ENCODE peak calls at places on chromosomes 7 and 10, in six cellular contexts. H is upper lobe of left lung, C is HepG2, I is K562, R is A549, B is GM12878. L is an unnamed sample.

GRCh38 chr10:72353028-72353962 is 1.4 kb downstream of the DNAJB12 start:
- ATAC-seq in H (no peak), C (peak), I (peak), R (peak), B (no peak), L (no peak)

GRCh38 chr7:120955577-120956149 is 5.1 kb downstream of the ING3 start:
- ATAC-seq in H (no peak), C (no peak), I (no peak), R (no peak), B (peak), L (no peak)

GRCh38 chr10:118278649-118279048 is 63.5 kb downstream of the FAM204A start:
- ATAC-seq in H (no peak), C (no peak), I (no peak), R (no peak), B (no peak), L (no peak)

GRCh38 chr7:27122075-27122910 is 8.3 kb downstream of the HOXA4 start:
- ATAC-seq in H (no peak), C (peak), I (no peak), R (peak), B (no peak), L (no peak)

GRCh38 chr10:61793760-61794713 is 107.5 kb upstream of the ARID5B start:
- ATAC-seq in H (no peak), C (no peak), I (no peak), R (no peak), B (no peak), L (no peak)

GRCh38 chr10:3954615-3955014 is 169.6 kb upstream of the KLF6 start:
- ATAC-seq in H (no peak), C (no peak), I (no peak), R (no peak), B (no peak), L (no peak)

GRCh38 chr10:85666106-85666505 is 700.5 kb downstream of the GRID1 start:
- ATAC-seq in H (no peak), C (no peak), I (no peak), R (no peak), B (peak), L (no peak)

GRCh38 chr7:138285129-138285528 is 174.9 kb upstream of the TRIM24 start:
- ATAC-seq in H (no peak), C (no peak), I (no peak), R (no peak), B (no peak), L (no peak)

GRCh38 chr7:122556873-122557542 is 141.9 kb downstream of the RNF133 start:
- ATAC-seq in H (no peak), C (no peak), I (no peak), R (no peak), B (no peak), L (no peak)

GRCh38 chr10:32155075-32155516 is 98.9 kb upstream of the KIF5B start:
- ATAC-seq in H (no peak), C (peak), I (no peak), R (no peak), B (no peak), L (no peak)

GRCh38 chr10:26983156-26983555 is 117.1 kb downstream of the ANKRD26 start:
- ATAC-seq in H (no peak), C (no peak), I (no peak), R (no peak), B (no peak), L (no peak)

GRCh38 chr10:51162002-51162401 is 87.7 kb downstream of the PRKG1 start:
- ATAC-seq in H (no peak), C (no peak), I (no peak), R (no peak), B (no peak), L (no peak)

GRCh38 chr7:159149488-159149887 is 4.8 kb upstream of the VIPR2 start:
- ATAC-seq in H (no peak), C (no peak), I (no peak), R (no peak), B (no peak), L (no peak)

GRCh38 chr10:85787393-85787792 is 579.2 kb downstream of the GRID1 start:
- ATAC-seq in H (no peak), C (no peak), I (no peak), R (no peak), B (no peak), L (no peak)

GRCh38 chr7:47266799-47267198 is 315.1 kb downstream of the TNS3 start:
- ATAC-seq in H (peak), C (peak), I (peak), R (peak), B (no peak), L (no peak)

GRCh38 chr7:26525413-26526287 is 234.0 kb downstream of the SNX10 start:
- ATAC-seq in H (no peak), C (no peak), I (no peak), R (no peak), B (peak), L (no peak)

GRCh38 chr7:151078233-151079040 is 2.2 kb downstream of the FASTK start:
- ATAC-seq in H (no peak), C (no peak), I (no peak), R (no peak), B (no peak), L (no peak)

GRCh38 chr10:96753956-96754355 is 33.6 kb upstream of the PIK3AP1 start:
- ATAC-seq in H (no peak), C (no peak), I (no peak), R (no peak), B (no peak), L (no peak)

GRCh38 chr7:121138262-121138933 is 149.9 kb downstream of the CPED1 start:
- ATAC-seq in H (no peak), C (no peak), I (peak), R (no peak), B (peak), L (no peak)

GRCh38 chr7:74097937-74098614 is 14.5 kb downstream of the LIMK1 start:
- ATAC-seq in H (no peak), C (no peak), I (no peak), R (no peak), B (no peak), L (peak)

GRCh38 chr7:65983965-65984654 is 2.1 kb upstream of the GUSB start:
- ATAC-seq in H (no peak), C (no peak), I (no peak), R (peak), B (no peak), L (no peak)

GRCh38 chr10:124612611-124613498 is 131.3 kb downstream of the FAM53B start:
- ATAC-seq in H (peak), C (peak), I (peak), R (peak), B (peak), L (peak)

GRCh38 chr7:27188666-27189559 is 3.9 kb upstream of the HOXA11 start:
- ATAC-seq in H (no peak), C (no peak), I (no peak), R (no peak), B (no peak), L (no peak)

GRCh38 chr7:123715793-123716192 is 33.0 kb downstream of the WASL start:
- ATAC-seq in H (no peak), C (no peak), I (no peak), R (no peak), B (no peak), L (no peak)

GRCh38 chr10:108070789-108071188 is 906.3 kb upstream of the SORCS1 start:
- ATAC-seq in H (no peak), C (no peak), I (no peak), R (no peak), B (no peak), L (no peak)

GRCh38 chr7:30896783-30897617 is 14.7 kb upstream of the AQP1 start:
- ATAC-seq in H (peak), C (peak), I (peak), R (peak), B (no peak), L (no peak)

GRCh38 chr7:111126987-111127386 is 36.1 kb downstream of the LRRN3 start:
- ATAC-seq in H (no peak), C (no peak), I (peak), R (peak), B (no peak), L (no peak)

GRCh38 chr7:50317697-50318640 is 13.5 kb downstream of the IKZF1 start:
- ATAC-seq in H (no peak), C (no peak), I (no peak), R (no peak), B (no peak), L (no peak)

GRCh38 chr7:42959549-42959948 is 27.4 kb downstream of the MRPL32 start:
- ATAC-seq in H (no peak), C (no peak), I (no peak), R (no peak), B (no peak), L (no peak)

GRCh38 chr10:127424594-127425264 is 124.4 kb upstream of the NPS start:
- ATAC-seq in H (peak), C (no peak), I (no peak), R (no peak), B (no peak), L (peak)

GRCh38 chr7:82965088-82966036 is 197.3 kb downstream of the PCLO start:
- ATAC-seq in H (no peak), C (no peak), I (no peak), R (no peak), B (no peak), L (no peak)

GRCh38 chr10:52895066-52895465 is 122.5 kb upstream of the MBL2 start:
- ATAC-seq in H (no peak), C (no peak), I (no peak), R (no peak), B (no peak), L (no peak)

GRCh38 chr10:52890281-52890680 is 117.7 kb upstream of the MBL2 start:
- ATAC-seq in H (peak), C (no peak), I (no peak), R (no peak), B (no peak), L (no peak)

GRCh38 chr10:52883996-52884871 is 111.7 kb upstream of the MBL2 start:
- ATAC-seq in H (peak), C (peak), I (peak), R (peak), B (peak), L (no peak)

GRCh38 chr10:52889611-52890010 is 117.0 kb upstream of the MBL2 start:
- ATAC-seq in H (no peak), C (no peak), I (no peak), R (no peak), B (no peak), L (no peak)
- TF ChIP-seq CTCF in H (no peak), C (no peak), I (no peak), R (no peak), B (no peak), L (no peak)

DNA sequence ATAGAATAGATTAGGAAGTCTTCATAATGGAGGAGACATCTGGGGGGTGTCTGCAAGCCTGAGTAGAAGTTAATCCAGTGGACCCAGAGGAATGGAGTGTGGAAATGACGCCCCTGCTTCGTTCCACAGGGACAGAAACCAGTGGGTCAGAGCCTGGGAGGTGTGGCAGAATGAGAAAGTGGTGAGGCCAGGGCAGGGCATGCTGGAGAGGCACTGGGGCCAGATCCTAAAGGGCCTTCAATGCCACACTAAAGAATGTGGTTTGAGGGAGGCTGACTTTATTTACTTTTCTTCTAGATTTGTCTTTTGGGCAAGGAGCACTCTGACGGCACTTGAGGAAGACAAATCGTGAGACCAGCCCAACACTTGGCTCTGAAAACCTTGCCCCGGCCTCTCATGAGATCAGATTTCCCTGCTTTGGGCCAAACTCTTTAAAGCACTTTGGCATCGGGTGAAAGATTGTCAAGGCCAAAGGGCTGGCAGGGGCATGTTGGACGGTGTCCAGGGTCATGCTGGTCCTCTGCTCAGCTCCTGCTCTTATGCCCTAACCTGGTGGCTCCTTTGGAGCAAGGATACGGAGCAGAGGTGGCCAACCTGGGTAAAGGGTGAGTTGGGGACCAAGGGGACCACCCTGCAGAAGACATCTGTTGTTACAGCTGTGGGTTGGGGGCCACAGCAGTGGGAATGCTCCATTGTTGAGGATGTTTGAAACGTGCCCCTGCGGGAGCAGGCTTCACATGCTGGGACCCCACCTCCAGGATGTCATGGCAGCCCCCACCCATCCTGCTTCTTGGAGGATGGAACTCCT is 157.0 kb upstream of the ZMIZ1 start:
- ATAC-seq in H (peak), C (no peak), I (no peak), R (no peak), B (no peak), L (no peak)
- TF ChIP-seq EP300 in H (no peak), C (no peak), I (no peak), R (no peak), B (no peak), L (no peak)

DNA sequence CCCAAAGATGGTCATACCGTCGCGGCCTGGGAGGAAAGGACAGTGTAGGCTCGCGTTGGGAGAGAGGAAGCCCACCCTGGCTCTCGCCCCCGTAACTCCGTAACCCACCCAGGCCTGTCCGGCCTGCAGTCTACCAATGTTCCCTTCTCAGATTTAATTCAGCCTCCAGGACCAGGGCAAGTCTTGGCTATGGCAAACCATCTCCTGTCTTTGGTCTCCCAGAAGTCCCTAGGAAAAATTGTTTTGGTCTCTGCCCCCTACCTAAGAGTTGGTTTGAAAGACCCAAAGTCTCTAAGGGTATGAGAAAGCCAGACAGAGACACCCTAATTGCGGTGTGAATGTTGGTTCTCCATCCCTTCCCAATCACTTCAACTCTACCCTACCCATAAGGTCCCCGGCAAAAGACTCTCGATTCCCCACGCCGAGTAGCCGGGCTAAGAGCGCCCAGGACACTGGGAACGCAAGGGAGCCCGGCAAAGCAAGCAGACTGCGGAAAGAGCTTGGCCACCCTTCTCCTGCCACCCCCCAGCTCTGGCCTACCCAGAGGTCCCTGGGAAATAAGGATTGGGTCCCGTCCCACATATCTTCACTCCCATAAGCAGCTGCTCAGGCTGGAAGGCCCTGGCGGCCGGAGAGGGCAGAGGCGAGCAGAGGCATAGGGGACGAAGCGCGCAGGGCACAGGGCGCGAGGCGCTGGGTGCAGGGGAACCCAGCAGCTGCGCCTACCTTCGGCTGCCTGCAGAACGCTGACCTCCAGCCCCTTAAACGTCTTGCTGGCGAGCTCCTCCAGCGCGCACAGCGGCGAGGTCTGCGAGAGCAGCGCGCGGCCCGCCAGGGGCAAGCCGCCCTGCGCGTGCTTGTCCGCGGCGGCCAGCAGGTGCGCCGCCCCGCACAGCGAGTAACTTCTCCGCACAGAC is 1.2 kb downstream of the LBX1 start:
- ATAC-seq in H (no peak), C (no peak), I (no peak), R (peak), B (no peak), L (no peak)
- TF ChIP-seq POLR2A in H (no peak), C (no peak), I (no peak), R (no peak), B (no peak), L (no peak)

DNA sequence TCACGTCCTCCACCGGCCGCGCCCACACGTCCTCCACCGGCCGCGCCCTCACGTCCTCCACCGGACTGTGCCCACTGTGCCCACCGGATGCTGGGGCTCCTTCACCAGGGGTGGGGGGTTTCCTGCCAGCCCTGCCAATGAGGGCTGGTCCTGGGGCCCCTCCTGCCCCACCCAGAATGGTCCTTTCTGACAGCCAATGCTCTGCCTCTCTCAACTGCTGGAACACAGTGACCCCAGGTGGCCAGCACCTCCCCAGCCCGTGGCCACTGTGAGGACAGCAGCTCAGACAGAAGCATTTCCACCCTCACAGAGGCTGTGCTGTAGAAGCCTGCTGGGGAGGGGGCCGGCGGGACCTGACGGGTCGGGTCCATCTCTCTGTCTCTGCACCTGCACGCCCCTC is 90.1 kb upstream of the DNAAF5 start:
- ATAC-seq in H (peak), C (peak), I (peak), R (peak), B (no peak), L (no peak)
- TF ChIP-seq CTCF in H (peak), C (peak), I (peak), R (peak), B (peak), L (no peak)

GRCh38 chr10:78768882-78769281 is 299.9 kb upstream of the ZMIZ1 start:
- ATAC-seq in H (no peak), C (no peak), I (no peak), R (no peak), B (no peak), L (no peak)
- TF ChIP-seq EP300 in H (no peak), C (no peak), I (no peak), R (no peak), B (no peak), L (no peak)

DNA sequence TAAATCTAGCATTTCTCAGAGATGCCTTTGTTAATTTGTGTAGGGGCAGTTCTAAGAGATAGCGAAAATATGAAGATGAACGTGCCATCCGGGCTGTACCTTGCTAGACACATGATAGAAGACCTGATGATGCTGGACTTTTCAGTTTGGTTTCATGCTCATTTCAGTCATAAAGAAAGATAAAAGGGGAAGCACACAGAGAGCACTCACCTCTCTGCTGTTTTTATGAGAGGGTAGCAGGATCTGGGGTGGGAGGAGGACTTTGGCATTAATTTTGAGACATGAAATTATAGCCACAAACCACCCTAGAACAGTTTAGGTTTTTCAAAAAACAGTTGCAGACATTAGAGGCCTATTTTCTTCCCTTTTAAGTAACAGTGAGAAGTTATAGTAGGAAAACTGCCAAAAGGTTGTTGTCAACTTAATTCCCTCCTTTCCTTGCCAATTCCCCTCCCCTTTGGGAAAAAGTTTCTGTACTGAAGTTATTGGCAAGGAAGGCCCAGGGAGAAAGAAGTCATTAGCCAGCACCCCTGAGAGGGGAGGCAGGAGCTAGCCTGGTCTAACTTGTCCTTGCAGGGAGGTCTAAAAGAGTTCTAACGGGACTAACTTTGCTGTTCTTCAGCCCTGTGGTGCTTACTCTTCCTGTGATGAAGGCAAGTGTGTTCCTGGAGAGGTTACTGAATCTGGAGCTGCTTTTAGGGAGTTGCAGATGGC is 2.7 kb downstream of the ST7 start:
- ATAC-seq in H (no peak), C (no peak), I (peak), R (no peak), B (peak), L (no peak)
- TF ChIP-seq POLR2A in H (no peak), C (no peak), I (no peak), R (no peak), B (no peak), L (no peak)

GRCh38 chr7:5093948-5094347 is 48.3 kb downstream of the RBAK start:
- ATAC-seq in H (no peak), C (no peak), I (no peak), R (no peak), B (no peak), L (no peak)
- TF ChIP-seq CTCF in H (no peak), C (no peak), I (no peak), R (no peak), B (no peak), L (no peak)

GRCh38 chr10:93462881-93463280 is 19.3 kb downstream of the MYOF start:
- ATAC-seq in H (peak), C (no peak), I (no peak), R (no peak), B (peak), L (no peak)
- TF ChIP-seq EP300 in H (no peak), C (no peak), I (no peak), R (no peak), B (no peak), L (no peak)

DNA sequence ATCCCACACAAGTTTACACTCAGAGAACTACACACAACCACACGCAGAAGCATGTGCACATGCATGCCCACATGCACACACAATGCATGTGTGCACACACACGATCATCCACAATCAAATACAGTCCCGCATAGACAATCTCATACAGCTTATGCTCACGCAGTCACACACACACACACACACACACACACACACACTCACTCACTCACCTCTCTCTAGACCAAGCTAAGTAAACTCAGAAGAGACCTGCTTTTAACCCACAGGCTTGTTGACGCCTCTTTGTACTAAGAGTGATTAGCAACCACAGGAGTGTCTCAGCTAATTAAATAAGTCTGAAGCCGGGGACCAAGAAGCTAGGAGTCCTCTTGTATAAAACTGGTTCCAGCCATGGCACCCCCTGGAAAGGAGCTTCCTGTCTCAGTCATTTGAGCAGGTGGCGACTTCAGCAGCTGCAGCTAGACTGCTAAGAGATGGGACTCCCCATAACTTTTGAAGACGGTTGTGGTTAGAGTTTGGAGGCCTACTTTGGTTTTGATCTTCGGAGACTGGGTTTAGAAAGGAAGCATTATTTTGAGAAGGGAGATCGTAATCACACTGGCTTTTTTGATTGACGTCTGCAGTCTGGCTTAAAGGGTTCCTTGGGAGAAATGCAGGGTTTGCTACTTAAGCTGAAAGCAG is 82.3 kb upstream of the ADRB1 start:
- ATAC-seq in H (peak), C (no peak), I (no peak), R (no peak), B (peak), L (peak)
- TF ChIP-seq POLR2A in H (no peak), C (no peak), I (no peak), R (no peak), B (peak), L (no peak)

L was measured in gastroesophageal sphincter.